ENCODE peak calls at places on chromosomes 1 and 21, in five cellular contexts. T, C, R, O and B are unnamed samples.

GRCh38 chr21:43287111-43287973 is 118.5 kb downstream of the CRYAA start:
- DNase-seq in O (no peak), R (no peak), C (no peak), T (no peak), B (no peak)

GRCh38 chr1:87208936-87209335 is 119.7 kb upstream of the LMO4 start:
- DNase-seq in C (no peak), O (no peak), R (no peak), T (no peak), B (no peak)

GRCh38 chr1:205680073-205680851 is at the start of gene SLC45A3:
- DNase-seq in O (peak; percentile 69), T (peak; percentile 67), C (no peak), R (no peak), B (peak; percentile 71)

GRCh38 chr1:73930293-73930692 is 267.7 kb downstream of the LRRIQ3 start:
- DNase-seq in C (no peak), O (no peak), R (no peak), T (no peak), B (no peak)

GRCh38 chr1:168774241-168774640 is 45.2 kb upstream of the DPT start:
- DNase-seq in T (peak; percentile 70), R (no peak), C (no peak), O (no peak), B (no peak)

GRCh38 chr1:181076852-181077251 is 11.6 kb upstream of the IER5 start:
- DNase-seq in C (no peak), O (no peak), T (no peak), R (no peak), B (no peak)

GRCh38 chr1:25461783-25462182 is 31.1 kb downstream of the MACO1 start:
- DNase-seq in T (no peak), C (no peak), O (no peak), R (no peak), B (no peak)

GRCh38 chr1:213244664-213245091 is 193.6 kb downstream of the RPS6KC1 start:
- DNase-seq in C (no peak), O (peak; percentile 29), T (peak; percentile 61), R (peak; percentile 45), B (peak; percentile 68)

GRCh38 chr1:230855886-230856285 is 12.4 kb downstream of the C1orf198 start:
- DNase-seq in R (peak; percentile 40), O (no peak), T (no peak), C (no peak), B (no peak)

GRCh38 chr1:181012203-181012520 is 10.5 kb downstream of the STX6 start:
- DNase-seq in T (no peak), C (no peak), O (no peak), R (no peak), B (no peak)

GRCh38 chr1:6033986-6034749 is 11.5 kb upstream of the KCNAB2 start:
- DNase-seq in T (peak; percentile 45), O (no peak), C (no peak), R (peak; percentile 66), B (peak; percentile 76)

GRCh38 chr21:34336756-34337391 is 26.9 kb upstream of the KCNE2 start:
- DNase-seq in T (no peak), R (no peak), O (no peak), C (no peak), B (no peak)

DNA sequence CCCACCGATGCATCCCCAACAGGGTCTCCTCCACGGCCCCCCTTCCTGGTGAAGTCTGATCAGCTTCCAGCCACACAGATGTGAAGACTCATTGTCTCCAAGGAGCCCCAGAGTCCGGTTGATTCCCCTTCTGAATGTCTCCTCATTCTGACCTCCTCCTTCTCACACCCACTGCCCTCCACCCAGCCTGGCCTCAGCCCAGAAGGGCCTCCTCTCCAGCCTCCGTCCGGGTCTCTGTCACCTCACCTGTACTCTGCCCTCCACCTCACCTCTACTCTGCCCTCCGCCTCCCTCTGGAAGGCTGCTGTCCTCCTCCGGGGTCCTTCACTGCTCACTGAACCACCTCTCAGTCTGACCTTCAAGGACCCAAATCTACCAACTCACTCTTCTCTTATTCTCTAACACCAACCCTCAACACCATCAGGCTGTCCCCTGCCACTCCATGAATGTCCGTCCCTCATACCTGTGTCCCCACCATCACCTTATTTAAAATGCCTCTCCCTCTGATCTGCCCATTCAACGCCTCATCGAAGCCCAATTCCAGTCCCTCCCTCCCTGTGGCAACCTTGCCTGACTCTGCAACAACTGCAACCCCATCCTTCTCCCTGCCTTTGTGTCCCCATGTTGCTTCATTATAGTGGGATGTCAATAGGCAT is 201.2 kb downstream of the TOMM20 start:
- DNase-seq in R (no peak), C (no peak), T (no peak), O (no peak), B (no peak)
- H3K4me2 ChIP-seq in R (no peak overlapping the region), C (no peak overlapping the region), T (no peak overlapping the region), O (peak overlapping the region; percentile 53), B (no peak overlapping the region)

DNA sequence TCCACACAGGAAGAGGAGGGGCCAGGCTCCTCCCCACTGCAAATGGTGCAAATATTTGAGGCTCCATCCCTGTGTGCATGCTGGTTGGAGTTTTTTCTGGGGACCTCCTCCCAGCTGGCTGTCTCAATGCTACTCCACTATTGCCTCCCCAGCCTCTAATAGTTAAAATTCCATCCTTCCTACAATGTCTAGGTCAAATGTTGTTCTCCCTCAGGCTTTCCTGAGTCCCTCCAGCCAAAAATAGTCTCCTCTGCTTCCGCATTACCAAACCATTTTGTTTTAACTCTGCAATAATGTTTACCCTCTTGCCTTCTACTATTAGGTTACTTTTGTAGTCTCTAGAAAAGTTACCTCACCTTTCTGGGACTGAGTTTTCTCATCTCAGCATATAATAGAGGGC is 29.6 kb upstream of the FMO1 start:
- DNase-seq in T (no peak), O (no peak), R (no peak), C (no peak), B (no peak)
- H3K4me2 ChIP-seq in T (peak overlapping the region; percentile 66), O (no peak overlapping the region), R (no peak overlapping the region), C (peak overlapping the region; percentile 81), B (peak overlapping the region; percentile 77)

GRCh38 chr1:248730507-248731335 is 24.8 kb downstream of the LYPD8 start:
- DNase-seq in O (no peak), T (peak; percentile 17), C (no peak), R (no peak), B (no peak)
- H3K4me2 ChIP-seq in O (peak overlapping the region; percentile 43), T (no peak overlapping the region), C (no peak overlapping the region), R (no peak overlapping the region), B (no peak overlapping the region)

DNA sequence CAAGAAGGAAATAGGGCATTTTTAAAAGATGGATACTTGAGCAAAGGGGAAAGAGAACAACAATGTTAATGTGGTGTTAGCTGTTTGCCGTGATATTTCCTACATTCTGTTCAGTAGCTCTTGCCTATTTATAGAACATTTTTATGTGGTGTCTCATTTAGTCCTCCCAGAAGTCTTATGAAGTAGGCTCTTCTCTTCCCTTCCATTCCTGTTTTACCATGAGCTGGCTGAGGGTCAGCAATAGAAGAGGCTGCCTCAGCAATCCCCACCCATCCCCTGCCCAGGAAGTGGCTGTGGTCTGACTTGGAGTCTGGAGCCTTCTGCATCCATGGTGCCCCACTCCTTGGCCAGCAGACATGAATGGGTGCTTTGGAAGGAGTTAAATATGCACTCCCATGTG is 60.1 kb downstream of the KIAA0040 start:
- DNase-seq in O (no peak), T (peak; percentile 77), C (no peak), R (no peak), B (no peak)
- H3K4me2 ChIP-seq in O (no peak overlapping the region), T (peak overlapping the region; percentile 54), C (no peak overlapping the region), R (no peak overlapping the region), B (no peak overlapping the region)

GRCh38 chr1:91506071-91506470 is 5.4 kb downstream of the CDC7 start:
- DNase-seq in R (peak; percentile 45), C (no peak), O (no peak), T (no peak), B (no peak)

GRCh38 chr1:91503975-91504530 is 3.4 kb downstream of the CDC7 start:
- DNase-seq in C (no peak), T (no peak), O (no peak), R (no peak), B (no peak)

GRCh38 chr1:91503332-91503900 is 2.8 kb downstream of the CDC7 start:
- DNase-seq in R (no peak), T (no peak), C (no peak), O (no peak), B (no peak)

GRCh38 chr1:91507330-91507729 is 6.7 kb downstream of the CDC7 start:
- DNase-seq in C (no peak), O (no peak), R (no peak), T (no peak), B (no peak)

DNA sequence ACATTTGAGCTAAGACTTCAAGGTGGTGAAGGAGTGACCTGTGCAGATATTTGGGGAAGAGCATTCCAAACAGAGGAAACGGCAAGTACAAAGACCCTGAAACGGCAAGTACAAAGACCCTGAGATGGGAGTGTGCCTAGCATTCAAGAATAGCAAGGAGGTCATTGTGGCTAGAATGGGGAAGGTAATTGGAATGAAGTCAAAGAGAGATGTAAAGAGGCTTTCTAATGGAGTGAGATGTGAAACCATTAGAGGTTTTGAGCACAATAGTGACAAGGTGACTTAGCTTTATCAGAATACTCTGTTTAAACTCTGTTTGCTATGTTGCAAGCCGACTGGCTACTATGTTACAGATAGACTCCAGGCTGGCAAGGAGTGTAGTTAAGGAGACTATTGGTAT is 4.4 kb downstream of the CDC7 start:
- DNase-seq in O (no peak), C (no peak), R (no peak), T (no peak), B (peak; percentile 33)
- H3K4me2 ChIP-seq in O (no peak overlapping the region), C (no peak overlapping the region), R (no peak overlapping the region), T (no peak overlapping the region), B (peak overlapping the region; percentile 57)

DNA sequence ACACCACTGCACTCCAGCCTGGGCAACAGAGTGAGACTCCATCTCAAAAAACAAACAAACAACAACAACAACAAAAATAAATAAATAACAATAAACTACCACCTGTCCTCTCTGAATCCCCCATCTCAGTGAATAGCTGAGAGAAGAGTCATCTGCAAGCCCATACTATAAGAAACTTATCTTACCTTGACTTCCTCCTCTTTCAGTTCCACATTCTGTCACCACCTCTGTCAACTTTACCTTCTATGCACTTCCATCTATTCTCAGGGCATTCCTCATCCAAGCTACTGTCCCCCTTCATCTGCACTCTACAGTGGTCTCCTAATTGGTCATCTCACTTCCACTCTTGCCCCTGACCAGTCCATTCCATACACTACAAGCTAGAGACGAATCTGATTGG is 58.1 kb downstream of the KIAA0040 start:
- DNase-seq in C (no peak), O (no peak), R (no peak), T (no peak), B (no peak)
- H3K4me2 ChIP-seq in C (no peak overlapping the region), O (no peak overlapping the region), R (no peak overlapping the region), T (no peak overlapping the region), B (no peak overlapping the region)

GRCh38 chr1:150472606-150473200 is 14.5 kb upstream of the TARS2 start:
- DNase-seq in T (no peak), O (no peak), C (no peak), R (peak; percentile 42), B (peak; percentile 13)
- H3K4me2 ChIP-seq in T (no peak overlapping the region), O (no peak overlapping the region), C (no peak overlapping the region), R (no peak overlapping the region), B (no peak overlapping the region)